ENCODE peak calls at places on chromosomes 13 and 19, in five cellular contexts. J is astrocyte of the spinal cord, Y is activated B cell treated with CpG ODN at 0.5 μM for 24 hours, W is AG04450, O is EL. M is an unnamed sample.

GRCh38 chr19:11141937-11142527 is 13.6 kb downstream of the SPC24 start:
- DNase-seq in J (no peak), Y (no peak), O (no peak), W (no peak), M (peak)

GRCh38 chr19:38120471-38121030 is 103.5 kb downstream of the DPF1 start:
- DNase-seq in Y (no peak), O (no peak), W (no peak), J (no peak), M (no peak)

GRCh38 chr13:99617474-99618255 is 116.4 kb downstream of the TM9SF2 start:
- DNase-seq in W (no peak), O (peak), Y (no peak), J (peak), M (no peak)

GRCh38 chr13:40329682-40330485 is 336.6 kb downstream of the FOXO1 start:
- DNase-seq in O (peak), W (no peak), J (peak), Y (no peak), M (no peak)

GRCh38 chr13:22432690-22433089 is 748.1 kb upstream of the SGCG start:
- DNase-seq in W (no peak), Y (no peak), J (no peak), O (no peak), M (no peak)

GRCh38 chr19:16259385-16260159 is 61.9 kb downstream of the AP1M1 start:
- DNase-seq in Y (peak), W (no peak), O (no peak), J (no peak), M (peak)

GRCh38 chr13:102872531-102872930 is 26.7 kb downstream of the ERCC5 start:
- DNase-seq in W (no peak), Y (no peak), J (no peak), O (no peak), M (no peak)

GRCh38 chr13:98291658-98292057 is 114.6 kb upstream of the RNF113B start:
- DNase-seq in W (no peak), Y (no peak), J (no peak), O (no peak), M (no peak)

GRCh38 chr13:43136940-43137574 is 113.7 kb downstream of the DNAJC15 start:
- DNase-seq in W (no peak), J (no peak), O (no peak), Y (no peak), M (peak)

GRCh38 chr13:50509771-50510441 is 333.6 kb downstream of the DLEU7 start:
- DNase-seq in O (peak), Y (no peak), W (no peak), J (no peak), M (no peak)

GRCh38 chr13:99658266-99658991 is 157.2 kb downstream of the TM9SF2 start:
- DNase-seq in Y (peak), W (no peak), O (peak), J (peak), M (no peak)

M was measured in osteoblast.